ENCODE peak calls at places on chromosome 14, in ten cellular contexts. X is Panc1, R is tibial artery, Q is heart right ventricle, O is Caco-2, W is HFF-Myc, J is AG04450, L is fibroblast of mammary gland, E is cardiac muscle cell, K is spleen. C is an unnamed sample.

GRCh38 chr14:74577948-74578275 is 34.1 kb downstream of the LTBP2 start:
- DNase-seq in O (no peak), L (no peak), J (no peak), Q (no peak), E (no peak), K (peak), R (no peak), W (no peak), X (no peak), C (no peak)

GRCh38 chr14:94599656-94600004 is 12.6 kb upstream of the SERPINA3 start:
- DNase-seq in W (no peak), Q (no peak), K (peak), O (no peak), X (no peak), R (no peak), J (no peak), L (no peak), E (no peak), C (no peak)

GRCh38 chr14:55599250-55599879 is 19.4 kb downstream of the KTN1 start:
- DNase-seq in Q (no peak), K (no peak), O (peak), E (no peak), W (no peak), R (peak), X (peak), L (no peak), J (no peak), C (no peak)

GRCh38 chr14:105281354-105282097 is 19.3 kb downstream of the BRF1 start:
- DNase-seq in W (peak), J (peak), E (peak), K (no peak), R (no peak), L (peak), X (no peak), O (peak), Q (no peak), C (peak)

GRCh38 chr14:92724516-92725340 is 23.7 kb downstream of the LGMN start:
- DNase-seq in W (no peak), J (no peak), R (no peak), L (peak), K (no peak), X (no peak), Q (peak), O (peak), E (peak), C (no peak)

GRCh38 chr14:61860294-61860918 is 98.2 kb downstream of the SNAPC1 start:
- DNase-seq in Q (peak), X (peak), R (peak), W (peak), K (peak), E (peak), O (peak), J (no peak), L (peak), C (peak)

GRCh38 chr14:60287452-60287851 is 38.4 kb downstream of the PPM1A start:
- DNase-seq in J (no peak), O (no peak), K (no peak), Q (no peak), E (no peak), W (no peak), L (no peak), R (no peak), X (no peak), C (no peak)

GRCh38 chr14:71139058-71139946 is 232.0 kb downstream of the PCNX1 start:
- DNase-seq in J (peak), E (peak), Q (peak), R (peak), W (no peak), K (peak), L (peak), X (no peak), O (peak), C (no peak)

GRCh38 chr14:64510825-64511679 is 6.5 kb downstream of the ZBTB1 start:
- DNase-seq in O (peak), L (peak), W (peak), E (peak), K (no peak), X (peak), R (peak), Q (peak), J (peak), C (no peak)

GRCh38 chr14:61478971-61479473 is 157.6 kb downstream of the PRKCH start:
- DNase-seq in W (no peak), O (no peak), L (no peak), R (peak), E (no peak), J (no peak), X (no peak), K (no peak), Q (no peak), C (no peak)

GRCh38 chr14:91323671-91324605 is 79.4 kb upstream of the GPR68 start:
- DNase-seq in R (peak), X (peak), J (peak), K (peak), O (peak), E (peak), L (peak), Q (peak), W (peak), C (peak)

GRCh38 chr14:46717211-46717610 is 65.6 kb upstream of the RPL10L start:
- DNase-seq in K (no peak), J (no peak), L (no peak), R (no peak), O (no peak), X (no peak), E (no peak), W (no peak), Q (no peak), C (no peak)

GRCh38 chr14:30210630-30211029 is 283.0 kb upstream of the PRKD1 start:
- DNase-seq in X (no peak), J (no peak), E (no peak), L (peak), Q (no peak), O (no peak), W (no peak), K (no peak), R (no peak), C (no peak)
- H3K4me3 ChIP-seq in X (no peak), J (no peak), E (no peak), L (no peak), Q (no peak), O (no peak), W (no peak), K (no peak), R (no peak), C (no peak)

GRCh38 chr14:68977137-68977740 is 1.9 kb downstream of the ACTN1 start:
- DNase-seq in E (peak), W (no peak), Q (no peak), X (no peak), L (no peak), K (peak), O (no peak), J (no peak), R (peak), C (no peak)

GRCh38 chr14:68976160-68977067 is 2.7 kb downstream of the ACTN1 start:
- DNase-seq in Q (peak), L (peak), O (peak), W (no peak), J (no peak), X (no peak), E (no peak), K (peak), R (peak), C (no peak)

GRCh38 chr14:68978550-68978911 is 571 bp downstream of the ACTN1 start:
- DNase-seq in W (no peak), L (no peak), R (peak), O (peak), J (no peak), E (peak), Q (peak), K (peak), X (no peak), C (no peak)

GRCh38 chr14:68979021-68979721 is at the start of gene ACTN1:
- DNase-seq in K (peak), L (peak), X (peak), W (peak), E (peak), R (peak), O (peak), J (peak), Q (peak), C (peak)

GRCh38 chr14:68977741-68978549 is 1.2 kb downstream of the ACTN1 start:
- DNase-seq in O (peak), X (no peak), E (peak), W (peak), K (peak), R (peak), L (peak), Q (peak), J (peak), C (peak)
- TF ChIP-seq CTCF in O (no peak), X (no peak), E (no peak), W (no peak), K (no peak), R (no peak), L (no peak), Q (peak), J (no peak), C (peak)

DNA sequence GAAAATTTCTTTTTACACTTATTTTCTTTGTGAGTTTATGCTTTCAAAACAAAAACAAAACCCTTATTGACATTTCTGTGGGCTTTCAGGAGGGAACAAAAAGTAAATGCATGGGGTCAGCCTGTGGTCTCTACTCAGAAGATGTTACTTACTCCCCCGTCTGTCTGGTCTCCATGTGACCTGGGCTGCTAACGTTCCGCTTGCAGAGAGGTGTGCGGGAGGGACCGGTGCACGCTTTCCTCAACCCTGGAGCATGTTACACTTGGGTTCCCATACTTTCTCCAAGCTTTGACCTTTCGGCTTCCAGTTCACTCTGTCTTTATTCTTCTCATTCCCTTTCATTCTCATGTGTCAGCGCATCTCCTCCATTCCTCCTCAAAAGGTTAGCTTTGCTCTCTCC is 36.5 kb downstream of the ZC3H14 start:
- DNase-seq in W (no peak), O (no peak), R (no peak), Q (no peak), X (no peak), K (no peak), J (no peak), E (no peak), L (no peak), C (no peak)
- H3K4me3 ChIP-seq in W (no peak), O (no peak), R (no peak), Q (no peak), X (no peak), K (no peak), J (no peak), E (no peak), L (no peak), C (no peak)

DNA sequence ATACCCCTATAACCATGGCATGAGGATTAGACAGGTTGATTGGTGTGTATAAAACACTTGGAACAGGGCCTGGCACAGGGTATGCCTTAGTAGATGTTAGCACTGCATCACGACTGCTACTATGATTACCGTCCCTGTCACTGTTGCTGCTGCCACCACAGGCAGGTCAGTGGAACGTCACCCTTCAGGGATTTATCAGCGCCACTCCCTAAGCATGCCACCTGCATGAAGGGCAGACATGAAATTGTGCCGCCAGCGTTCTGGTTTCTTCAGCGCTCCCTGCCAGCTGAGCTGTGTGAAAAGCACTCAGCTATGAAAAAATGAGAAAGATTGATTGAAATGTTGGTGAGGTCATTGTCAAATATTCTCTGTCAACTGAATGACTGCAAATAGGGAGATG is 477.0 kb downstream of the DPF3 start:
- DNase-seq in J (no peak), O (peak), E (no peak), Q (no peak), R (no peak), L (no peak), X (no peak), K (no peak), W (no peak), C (no peak)
- TF ChIP-seq CTCF in J (no peak), O (no peak), E (no peak), Q (peak), R (no peak), L (no peak), X (no peak), K (no peak), W (no peak), C (no peak)

DNA sequence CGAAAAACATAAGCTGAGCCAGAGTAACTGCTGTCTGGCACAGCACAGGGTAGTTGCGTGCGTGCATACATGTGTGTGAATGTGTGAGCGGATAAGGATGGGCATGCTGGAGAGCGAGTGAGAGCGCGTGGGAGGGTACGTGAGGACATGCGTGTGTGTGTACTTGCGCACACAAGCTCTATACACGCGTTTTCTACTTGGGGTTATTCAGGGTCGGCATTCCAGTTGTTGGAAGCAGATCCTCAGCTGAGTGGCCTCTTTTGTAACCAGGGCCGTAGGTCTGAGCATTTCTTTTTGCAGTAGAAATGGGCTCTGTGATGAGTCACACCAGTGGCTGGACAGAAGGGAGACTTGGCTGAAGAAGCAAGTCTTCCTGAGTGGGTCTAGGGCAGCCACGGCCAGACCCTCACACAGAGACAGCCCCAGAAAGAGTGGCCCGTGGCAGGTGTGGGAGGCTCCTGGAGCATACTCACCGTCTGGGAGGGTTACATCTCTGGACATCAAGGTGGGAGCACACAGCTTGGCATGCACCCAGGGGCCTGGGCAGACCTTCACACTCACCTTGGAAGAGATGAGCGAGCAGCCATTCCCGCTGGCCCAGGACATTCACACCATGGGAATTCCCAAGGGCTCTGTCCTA is 78.0 kb downstream of the LRRC74A start:
- DNase-seq in K (no peak), E (no peak), W (no peak), O (no peak), R (peak), L (peak), J (peak), Q (peak), X (no peak), C (peak)
- H3K4me3 ChIP-seq in K (no peak), E (no peak), W (peak), O (no peak), R (no peak), L (peak), J (peak), Q (no peak), X (no peak), C (no peak)

GRCh38 chr14:22433059-22433458 is 156.0 kb downstream of the DAD1 start:
- DNase-seq in J (no peak), E (no peak), X (no peak), K (no peak), Q (no peak), W (no peak), L (no peak), O (no peak), R (no peak), C (no peak)

GRCh38 chr14:22438742-22439141 is 150.3 kb downstream of the DAD1 start:
- DNase-seq in O (no peak), E (no peak), K (no peak), W (no peak), J (no peak), Q (no peak), R (no peak), L (no peak), X (no peak), C (no peak)

GRCh38 chr14:22432348-22432976 is 156.6 kb downstream of the DAD1 start:
- DNase-seq in E (peak), W (peak), R (peak), K (no peak), X (peak), J (peak), Q (peak), L (peak), O (no peak), C (peak)

GRCh38 chr14:22434030-22434429 is 155.0 kb downstream of the DAD1 start:
- DNase-seq in E (no peak), W (no peak), X (no peak), R (no peak), K (no peak), L (no peak), J (no peak), Q (no peak), O (no peak), C (no peak)

DNA sequence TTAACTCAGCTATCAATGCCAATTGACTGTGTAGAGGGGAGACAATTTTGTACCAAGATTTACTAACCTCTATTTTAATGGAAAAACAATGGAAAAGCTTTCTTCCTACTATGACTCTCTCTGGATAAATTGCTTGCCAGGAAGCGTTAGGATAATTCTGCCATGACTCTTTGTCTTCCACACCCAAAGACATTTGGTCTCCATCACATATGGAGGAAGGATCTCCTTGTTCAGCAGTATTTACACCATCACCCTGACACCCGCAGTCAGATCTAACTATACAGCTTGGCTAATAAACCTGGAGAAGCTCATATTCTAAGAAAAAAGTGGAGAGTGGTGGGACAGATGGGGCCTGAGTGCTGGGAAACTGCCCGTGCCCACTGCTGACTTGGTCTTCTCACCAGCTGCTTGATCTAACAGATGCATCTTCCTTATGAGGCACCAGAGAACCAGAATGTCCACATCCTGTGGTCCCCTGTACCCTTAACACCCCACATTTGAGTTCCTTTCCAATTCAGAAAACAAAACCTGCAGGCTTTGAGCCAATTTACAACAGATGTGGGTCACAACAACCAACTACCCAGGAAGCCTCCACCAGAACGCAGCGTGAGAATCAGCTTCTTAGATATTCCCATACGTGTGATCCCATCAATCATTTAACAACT is 154.0 kb downstream of the DAD1 start:
- DNase-seq in X (no peak), Q (no peak), K (no peak), J (no peak), E (no peak), O (no peak), R (no peak), L (no peak), W (no peak), C (no peak)
- TF ChIP-seq CTCF in X (no peak), Q (no peak), K (no peak), J (no peak), E (no peak), O (no peak), R (no peak), L (no peak), W (no peak), C (no peak)